ENCODE peak calls at places on chromosomes 3 and 15, in four cellular contexts. M is stimulated activated CD4-positive, alpha-beta T cell treated with anti-CD3 and anti-CD28 coated beads, TNF-alpha, amount 100 ng/mL, for 24 hours; G is caudate nucleus; V is nephron progenitor cell. Q is an unnamed sample.

GRCh38 chr3:193030276-193030675 is 112.6 kb upstream of the MB21D2 start:
- DNase-seq in M (no peak), G (no peak), V (no peak), Q (no peak)

GRCh38 chr3:196654691-196655090 is 15.2 kb downstream of the NRROS start:
- DNase-seq in M (no peak), G (no peak), V (no peak), Q (no peak)

GRCh38 chr3:46936733-46937250 is 39.8 kb downstream of the CCDC12 start:
- DNase-seq in M (no peak), G (no peak), V (no peak), Q (no peak)

GRCh38 chr15:101407439-101407838 is 82.1 kb downstream of the PCSK6 start:
- DNase-seq in M (no peak), G (no peak), V (no peak), Q (no peak)

GRCh38 chr3:125053304-125053699 is 2.5 kb downstream of the HEG1 start:
- DNase-seq in M (no peak), G (no peak), V (no peak), Q (no peak)

GRCh38 chr15:74336061-74337005 is 31.1 kb downstream of the CYP11A1 start:
- DNase-seq in M (no peak), G (no peak), V (no peak), Q (no peak)

GRCh38 chr3:103918336-103918735 is 1448.4 kb upstream of the ALCAM start:
- DNase-seq in M (no peak), G (no peak), V (no peak), Q (no peak)

GRCh38 chr15:43776101-43776717 is 557 bp downstream of the ELL3 start:
- DNase-seq in M (no peak), G (no peak), V (peak; percentile 39), Q (no peak)

GRCh38 chr3:41681479-41681878 is 280.4 kb downstream of the ULK4 start:
- DNase-seq in M (no peak), G (no peak), V (no peak), Q (no peak)

Q was measured in anterior cingulate cortex.